ENCODE peak calls at places on chromosome 10, in ten cellular contexts. One of them, this sample, is unnamed.

GRCh38 chr10:1423676-1424253 is 313.6 kb downstream of the ADARB2 start:
- DNase-seq in COR-L47: no peak
- DNase-seq in AG09319: no peak
- DNase-seq in HFFc6: no peak
- DNase-seq in foreskin fibroblast: no peak
- DNase-seq in effector memory CD4-positive, alpha-beta T cell: no peak
- DNase-seq in mesenchymal stem cell: no peak
- DNase-seq in NCI-H524 treated with DMSO at 0.1 percent for 48 hours: no peak
- DNase-seq in globus pallidus: no peak
- DNase-seq in A549: no peak
- DNase-seq in this sample: no peak

GRCh38 chr10:53236941-53237340 is 464.4 kb upstream of the MBL2 start:
- DNase-seq in NCI-H524 treated with DMSO at 0.1 percent for 48 hours: no peak
- DNase-seq in A549: no peak
- DNase-seq in globus pallidus: no peak
- DNase-seq in AG09319: no peak
- DNase-seq in foreskin fibroblast: no peak
- DNase-seq in mesenchymal stem cell: no peak
- DNase-seq in HFFc6: no peak
- DNase-seq in COR-L47: no peak
- DNase-seq in effector memory CD4-positive, alpha-beta T cell: no peak
- DNase-seq in this sample: no peak

GRCh38 chr10:97333601-97334369 is 744 bp downstream of the FRAT2 start:
- DNase-seq in NCI-H524 treated with DMSO at 0.1 percent for 48 hours: no peak
- DNase-seq in mesenchymal stem cell: peak
- DNase-seq in globus pallidus: no peak
- DNase-seq in COR-L47: no peak
- DNase-seq in AG09319: no peak
- DNase-seq in foreskin fibroblast: no peak
- DNase-seq in HFFc6: peak
- DNase-seq in A549: no peak
- DNase-seq in effector memory CD4-positive, alpha-beta T cell: peak
- DNase-seq in this sample: no peak

GRCh38 chr10:4981722-4982471 is 18.7 kb downstream of the AKR1C1 start:
- DNase-seq in NCI-H524 treated with DMSO at 0.1 percent for 48 hours: no peak
- DNase-seq in COR-L47: no peak
- DNase-seq in A549: no peak
- DNase-seq in HFFc6: peak
- DNase-seq in AG09319: no peak
- DNase-seq in foreskin fibroblast: peak
- DNase-seq in globus pallidus: no peak
- DNase-seq in effector memory CD4-positive, alpha-beta T cell: no peak
- DNase-seq in mesenchymal stem cell: peak
- DNase-seq in this sample: no peak

GRCh38 chr10:115772606-115773005 is 500.4 kb downstream of the GFRA1 start:
- DNase-seq in mesenchymal stem cell: peak
- DNase-seq in foreskin fibroblast: peak
- DNase-seq in effector memory CD4-positive, alpha-beta T cell: no peak
- DNase-seq in A549: peak
- DNase-seq in AG09319: peak
- DNase-seq in HFFc6: peak
- DNase-seq in COR-L47: no peak
- DNase-seq in NCI-H524 treated with DMSO at 0.1 percent for 48 hours: no peak
- DNase-seq in globus pallidus: no peak
- DNase-seq in this sample: peak

GRCh38 chr10:85542149-85542548 is 824.4 kb downstream of the GRID1 start:
- DNase-seq in globus pallidus: no peak
- DNase-seq in A549: no peak
- DNase-seq in COR-L47: no peak
- DNase-seq in AG09319: no peak
- DNase-seq in mesenchymal stem cell: peak
- DNase-seq in effector memory CD4-positive, alpha-beta T cell: no peak
- DNase-seq in NCI-H524 treated with DMSO at 0.1 percent for 48 hours: no peak
- DNase-seq in HFFc6: no peak
- DNase-seq in foreskin fibroblast: no peak
- DNase-seq in this sample: no peak

GRCh38 chr10:34503704-34504103 is 311.4 kb downstream of the PARD3 start:
- DNase-seq in effector memory CD4-positive, alpha-beta T cell: no peak
- DNase-seq in AG09319: no peak
- DNase-seq in globus pallidus: no peak
- DNase-seq in A549: no peak
- DNase-seq in mesenchymal stem cell: no peak
- DNase-seq in HFFc6: no peak
- DNase-seq in COR-L47: no peak
- DNase-seq in NCI-H524 treated with DMSO at 0.1 percent for 48 hours: no peak
- DNase-seq in foreskin fibroblast: no peak
- DNase-seq in this sample: no peak

GRCh38 chr10:118978316-118978997 is 51.1 kb upstream of the NANOS1 start:
- DNase-seq in effector memory CD4-positive, alpha-beta T cell: no peak
- DNase-seq in COR-L47: no peak
- DNase-seq in NCI-H524 treated with DMSO at 0.1 percent for 48 hours: no peak
- DNase-seq in AG09319: no peak
- DNase-seq in globus pallidus: no peak
- DNase-seq in A549: no peak
- DNase-seq in mesenchymal stem cell: no peak
- DNase-seq in HFFc6: no peak
- DNase-seq in foreskin fibroblast: no peak
- DNase-seq in this sample: no peak

GRCh38 chr10:45373783-45374450 is at the start of gene ALOX5:
- DNase-seq in foreskin fibroblast: no peak
- DNase-seq in A549: peak
- DNase-seq in COR-L47: no peak
- DNase-seq in HFFc6: no peak
- DNase-seq in mesenchymal stem cell: no peak
- DNase-seq in AG09319: no peak
- DNase-seq in globus pallidus: no peak
- DNase-seq in effector memory CD4-positive, alpha-beta T cell: peak
- DNase-seq in NCI-H524 treated with DMSO at 0.1 percent for 48 hours: no peak
- DNase-seq in this sample: no peak

GRCh38 chr10:132341781-132342180 is 9.8 kb downstream of the LRRC27 start:
- DNase-seq in COR-L47: no peak
- DNase-seq in foreskin fibroblast: no peak
- DNase-seq in HFFc6: no peak
- DNase-seq in mesenchymal stem cell: no peak
- DNase-seq in NCI-H524 treated with DMSO at 0.1 percent for 48 hours: no peak
- DNase-seq in AG09319: no peak
- DNase-seq in A549: no peak
- DNase-seq in globus pallidus: no peak
- DNase-seq in effector memory CD4-positive, alpha-beta T cell: no peak
- DNase-seq in this sample: no peak

GRCh38 chr10:76302491-76302890 is 871.1 kb downstream of the LRMDA start:
- DNase-seq in AG09319: no peak
- DNase-seq in globus pallidus: no peak
- DNase-seq in mesenchymal stem cell: no peak
- DNase-seq in COR-L47: no peak
- DNase-seq in A549: no peak
- DNase-seq in effector memory CD4-positive, alpha-beta T cell: no peak
- DNase-seq in NCI-H524 treated with DMSO at 0.1 percent for 48 hours: no peak
- DNase-seq in HFFc6: no peak
- DNase-seq in foreskin fibroblast: no peak
- DNase-seq in this sample: no peak

GRCh38 chr10:103765981-103766380 is 89.4 kb downstream of the SH3PXD2A start:
- DNase-seq in effector memory CD4-positive, alpha-beta T cell: peak
- DNase-seq in COR-L47: no peak
- DNase-seq in AG09319: no peak
- DNase-seq in mesenchymal stem cell: no peak
- DNase-seq in foreskin fibroblast: no peak
- DNase-seq in A549: no peak
- DNase-seq in HFFc6: no peak
- DNase-seq in globus pallidus: no peak
- DNase-seq in NCI-H524 treated with DMSO at 0.1 percent for 48 hours: no peak
- DNase-seq in this sample: no peak

GRCh38 chr10:74852406-74852805 is 26.0 kb downstream of the KAT6B start:
- DNase-seq in globus pallidus: no peak
- DNase-seq in A549: no peak
- DNase-seq in AG09319: no peak
- DNase-seq in foreskin fibroblast: no peak
- DNase-seq in mesenchymal stem cell: no peak
- DNase-seq in COR-L47: no peak
- DNase-seq in effector memory CD4-positive, alpha-beta T cell: no peak
- DNase-seq in NCI-H524 treated with DMSO at 0.1 percent for 48 hours: no peak
- DNase-seq in HFFc6: no peak
- DNase-seq in this sample: no peak

GRCh38 chr10:344582-345200 is 209.4 kb downstream of the ZMYND11 start:
- DNase-seq in globus pallidus: no peak
- DNase-seq in HFFc6: no peak
- DNase-seq in AG09319: no peak
- DNase-seq in effector memory CD4-positive, alpha-beta T cell: no peak
- DNase-seq in foreskin fibroblast: no peak
- DNase-seq in A549: no peak
- DNase-seq in mesenchymal stem cell: no peak
- DNase-seq in COR-L47: no peak
- DNase-seq in NCI-H524 treated with DMSO at 0.1 percent for 48 hours: no peak
- DNase-seq in this sample: no peak

GRCh38 chr10:50788951-50789904 is 49.5 kb downstream of the ASAH2B start:
- DNase-seq in A549: peak
- DNase-seq in HFFc6: peak
- DNase-seq in globus pallidus: no peak
- DNase-seq in mesenchymal stem cell: peak
- DNase-seq in AG09319: no peak
- DNase-seq in foreskin fibroblast: peak
- DNase-seq in effector memory CD4-positive, alpha-beta T cell: no peak
- DNase-seq in NCI-H524 treated with DMSO at 0.1 percent for 48 hours: peak
- DNase-seq in COR-L47: no peak
- DNase-seq in this sample: peak

GRCh38 chr10:58237014-58237830 is 30.5 kb downstream of the IPMK start:
- DNase-seq in HFFc6: peak
- DNase-seq in AG09319: peak
- DNase-seq in NCI-H524 treated with DMSO at 0.1 percent for 48 hours: no peak
- DNase-seq in COR-L47: no peak
- DNase-seq in globus pallidus: no peak
- DNase-seq in foreskin fibroblast: peak
- DNase-seq in effector memory CD4-positive, alpha-beta T cell: no peak
- DNase-seq in A549: peak
- DNase-seq in mesenchymal stem cell: peak
- DNase-seq in this sample: peak

GRCh38 chr10:92712016-92712889 is 22.5 kb downstream of the HHEX start:
- DNase-seq in effector memory CD4-positive, alpha-beta T cell: no peak
- DNase-seq in AG09319: no peak
- DNase-seq in A549: no peak
- DNase-seq in foreskin fibroblast: no peak
- DNase-seq in HFFc6: peak
- DNase-seq in COR-L47: no peak
- DNase-seq in globus pallidus: no peak
- DNase-seq in NCI-H524 treated with DMSO at 0.1 percent for 48 hours: no peak
- DNase-seq in mesenchymal stem cell: peak
- DNase-seq in this sample: no peak

GRCh38 chr10:132523561-132524442 is 13.8 kb upstream of the INPP5A start:
- DNase-seq in effector memory CD4-positive, alpha-beta T cell: no peak
- DNase-seq in COR-L47: no peak
- DNase-seq in HFFc6: no peak
- DNase-seq in foreskin fibroblast: no peak
- DNase-seq in globus pallidus: no peak
- DNase-seq in A549: no peak
- DNase-seq in mesenchymal stem cell: no peak
- DNase-seq in NCI-H524 treated with DMSO at 0.1 percent for 48 hours: no peak
- DNase-seq in AG09319: no peak
- DNase-seq in this sample: no peak

GRCh38 chr10:124291009-124291671 is 127.6 kb downstream of the OAT start:
- DNase-seq in A549: no peak
- DNase-seq in globus pallidus: peak
- DNase-seq in NCI-H524 treated with DMSO at 0.1 percent for 48 hours: no peak
- DNase-seq in COR-L47: no peak
- DNase-seq in effector memory CD4-positive, alpha-beta T cell: no peak
- DNase-seq in HFFc6: no peak
- DNase-seq in mesenchymal stem cell: peak
- DNase-seq in foreskin fibroblast: no peak
- DNase-seq in AG09319: peak
- DNase-seq in this sample: no peak

GRCh38 chr10:132963430-132963960 is 21.1 kb upstream of the CFAP46 start:
- DNase-seq in globus pallidus: no peak
- DNase-seq in A549: no peak
- DNase-seq in COR-L47: no peak
- DNase-seq in mesenchymal stem cell: no peak
- DNase-seq in HFFc6: no peak
- DNase-seq in effector memory CD4-positive, alpha-beta T cell: no peak
- DNase-seq in foreskin fibroblast: no peak
- DNase-seq in NCI-H524 treated with DMSO at 0.1 percent for 48 hours: no peak
- DNase-seq in AG09319: no peak
- DNase-seq in this sample: no peak

GRCh38 chr10:32939296-32940111 is 18.5 kb downstream of the ITGB1 start:
- DNase-seq in HFFc6: no peak
- DNase-seq in mesenchymal stem cell: no peak
- DNase-seq in A549: no peak
- DNase-seq in effector memory CD4-positive, alpha-beta T cell: no peak
- DNase-seq in NCI-H524 treated with DMSO at 0.1 percent for 48 hours: no peak
- DNase-seq in COR-L47: no peak
- DNase-seq in AG09319: no peak
- DNase-seq in foreskin fibroblast: no peak
- DNase-seq in globus pallidus: no peak
- DNase-seq in this sample: no peak

GRCh38 chr10:69074532-69074931 is 13.4 kb upstream of the SRGN start:
- DNase-seq in effector memory CD4-positive, alpha-beta T cell: no peak
- DNase-seq in mesenchymal stem cell: no peak
- DNase-seq in A549: no peak
- DNase-seq in NCI-H524 treated with DMSO at 0.1 percent for 48 hours: no peak
- DNase-seq in foreskin fibroblast: no peak
- DNase-seq in AG09319: no peak
- DNase-seq in globus pallidus: no peak
- DNase-seq in COR-L47: no peak
- DNase-seq in HFFc6: no peak
- DNase-seq in this sample: no peak

GRCh38 chr10:3477683-3478082 is 305.1 kb upstream of the PITRM1 start:
- DNase-seq in AG09319: no peak
- DNase-seq in mesenchymal stem cell: peak
- DNase-seq in A549: no peak
- DNase-seq in foreskin fibroblast: peak
- DNase-seq in effector memory CD4-positive, alpha-beta T cell: no peak
- DNase-seq in globus pallidus: no peak
- DNase-seq in HFFc6: no peak
- DNase-seq in COR-L47: no peak
- DNase-seq in NCI-H524 treated with DMSO at 0.1 percent for 48 hours: no peak
- DNase-seq in this sample: no peak

GRCh38 chr10:121662945-121663917 is 65.0 kb upstream of the FGFR2 start:
- DNase-seq in COR-L47: no peak
- DNase-seq in AG09319: no peak
- DNase-seq in HFFc6: no peak
- DNase-seq in NCI-H524 treated with DMSO at 0.1 percent for 48 hours: no peak
- DNase-seq in globus pallidus: peak
- DNase-seq in mesenchymal stem cell: no peak
- DNase-seq in A549: peak
- DNase-seq in effector memory CD4-positive, alpha-beta T cell: no peak
- DNase-seq in foreskin fibroblast: no peak
- DNase-seq in this sample: no peak

GRCh38 chr10:29692121-29692539 is 57.4 kb upstream of the SVIL start:
- DNase-seq in foreskin fibroblast: peak
- DNase-seq in HFFc6: no peak
- DNase-seq in effector memory CD4-positive, alpha-beta T cell: no peak
- DNase-seq in mesenchymal stem cell: peak
- DNase-seq in AG09319: no peak
- DNase-seq in COR-L47: no peak
- DNase-seq in NCI-H524 treated with DMSO at 0.1 percent for 48 hours: no peak
- DNase-seq in globus pallidus: no peak
- DNase-seq in A549: no peak
- DNase-seq in this sample: no peak